ENCODE peak calls at places on chromosomes 16 and 17, in five cellular contexts. D, U, O, E and X are unnamed samples.

GRCh38 chr16:70805787-70806186 is 4.8 kb upstream of the VAC14 start:
- DNase-seq in E (no peak), O (no peak), U (no peak), D (no peak), X (peak; percentile 94)

GRCh38 chr16:1572664-1573063 is 39.2 kb downstream of the TMEM204 start:
- DNase-seq in E (no peak), D (no peak), U (no peak), O (no peak), X (no peak)

GRCh38 chr17:19729900-19730299 is 13.5 kb upstream of the SLC47A2 start:
- DNase-seq in E (no peak), D (no peak), O (no peak), U (no peak), X (no peak)

GRCh38 chr17:64920419-64921172 is 1.3 kb upstream of the LRRC37A3 start:
- DNase-seq in O (no peak), U (no peak), D (no peak), E (no peak), X (no peak)

GRCh38 chr17:17186051-17186450 is 20.1 kb downstream of the PLD6 start:
- DNase-seq in D (no peak), E (no peak), O (no peak), U (no peak), X (no peak)

GRCh38 chr16:69329369-69330285 is 761 bp downstream of the PDF start:
- DNase-seq in U (peak; percentile 64), O (peak; percentile 59), E (peak; percentile 28), D (no peak), X (no peak)

GRCh38 chr16:19005561-19006445 is 22.1 kb downstream of the TMC7 start:
- DNase-seq in D (no peak), U (peak; percentile 34), O (no peak), E (no peak), X (no peak)

GRCh38 chr17:81447331-81447933 is 52.2 kb downstream of the BAHCC1 start:
- DNase-seq in O (no peak), D (no peak), E (no peak), U (no peak), X (no peak)

GRCh38 chr16:79013930-79014329 is 586.6 kb downstream of the MAF start:
- DNase-seq in D (no peak), U (no peak), O (no peak), E (no peak), X (no peak)

GRCh38 chr16:71712501-71712900 is 12.0 kb downstream of the PHLPP2 start:
- DNase-seq in O (no peak), U (no peak), E (no peak), D (no peak), X (no peak)

GRCh38 chr17:44990994-44991393 is 22.9 kb upstream of the C1QL1 start:
- DNase-seq in E (no peak), D (no peak), U (no peak), O (no peak), X (no peak)

GRCh38 chr17:14833201-14833773 is 431.8 kb downstream of the PMP22 start:
- DNase-seq in U (no peak), D (no peak), O (no peak), E (no peak), X (peak; percentile 76)

GRCh38 chr17:80774643-80775281 is 216.9 kb upstream of the CHMP6 start:
- DNase-seq in D (no peak), U (no peak), O (peak; percentile 53), E (no peak), X (no peak)

GRCh38 chr16:67475051-67475450 is 5.9 kb downstream of the ATP6V0D1 start:
- DNase-seq in U (no peak), O (no peak), E (no peak), D (no peak), X (no peak)

GRCh38 chr17:61380836-61381525 is 18.7 kb upstream of the TBX2 start:
- DNase-seq in E (no peak), O (no peak), U (no peak), D (no peak), X (no peak)

GRCh38 chr16:76114681-76115080 is 162.5 kb upstream of the CNTNAP4 start:
- DNase-seq in D (no peak), E (no peak), U (no peak), O (no peak), X (no peak)

GRCh38 chr16:64321881-64322280 is 800.0 kb downstream of the CDH11 start:
- DNase-seq in E (no peak), O (peak; percentile 96), D (no peak), U (no peak), X (no peak)

GRCh38 chr16:4344659-4345438 is 6.3 kb downstream of the PAM16 start:
- DNase-seq in O (no peak), U (no peak), D (no peak), E (no peak), X (no peak)

GRCh38 chr17:48486557-48486956 is 44.3 kb downstream of the HOXB1 start:
- DNase-seq in D (no peak), E (no peak), U (no peak), O (no peak), X (peak; percentile 99)

GRCh38 chr16:8887438-8887765 is 5.3 kb downstream of the LITAFD start:
- DNase-seq in E (no peak), O (no peak), D (no peak), U (no peak), X (no peak)